ENCODE peak calls at places on chromosomes 16 and 17, in nine cellular contexts. U, K, A, S, C, J, O, G and R are unnamed samples.

GRCh38 chr16:82782715-82783251 is 156.0 kb downstream of the CDH13 start:
- DNase-seq in A (no peak), U (no peak), C (no peak), G (no peak), K (peak; percentile 62), O (no peak), S (no peak), J (peak; percentile 47), R (no peak)

GRCh38 chr17:48577330-48577945 is 712 bp downstream of the HOXB4 start:
- DNase-seq in O (peak; percentile 54), G (no peak), J (peak; percentile 40), C (peak; percentile 42), S (peak; percentile 63), A (no peak), U (no peak), K (no peak), R (no peak)

GRCh38 chr17:81241648-81242420 is 2.7 kb downstream of the NDUFAF8 start:
- DNase-seq in G (no peak), A (peak; percentile 19), U (peak; percentile 50), K (peak; percentile 81), O (no peak), S (peak; percentile 57), C (peak; percentile 34), J (peak; percentile 49), R (no peak)

GRCh38 chr17:8939496-8940334 is 25.8 kb downstream of the PIK3R5 start:
- DNase-seq in O (no peak), S (no peak), G (peak; percentile 79), U (no peak), C (no peak), J (no peak), A (no peak), K (no peak), R (no peak)

GRCh38 chr17:83119987-83120864 is 40.8 kb downstream of the METRNL start:
- DNase-seq in O (peak; percentile 29), A (no peak), J (no peak), G (peak; percentile 60), C (no peak), U (no peak), K (no peak), S (no peak), R (no peak)

GRCh38 chr17:3681057-3681456 is 12.4 kb downstream of the EMC6 start:
- DNase-seq in U (no peak), O (no peak), A (no peak), S (no peak), C (no peak), K (no peak), J (no peak), G (no peak), R (no peak)

GRCh38 chr17:12180644-12181261 is 160.1 kb downstream of the MAP2K4 start:
- DNase-seq in A (peak; percentile 37), G (peak; percentile 0), S (peak; percentile 69), U (no peak), J (peak; percentile 35), O (peak; percentile 24), K (peak; percentile 63), C (peak; percentile 74), R (peak; percentile 25)

GRCh38 chr17:50931003-50931878 is 65.1 kb upstream of the TOB1 start:
- DNase-seq in J (peak; percentile 82), C (peak; percentile 75), S (peak; percentile 98), G (no peak), K (peak; percentile 95), O (peak; percentile 73), A (peak; percentile 89), U (no peak), R (peak; percentile 72)

GRCh38 chr16:28188085-28188916 is 23.5 kb downstream of the XPO6 start:
- DNase-seq in O (no peak), G (peak; percentile 91), U (no peak), J (no peak), S (no peak), A (no peak), C (no peak), K (no peak), R (no peak)

GRCh38 chr16:80347900-80348299 is 192.9 kb upstream of the DYNLRB2 start:
- DNase-seq in J (peak; percentile 41), O (no peak), S (no peak), U (no peak), G (no peak), C (no peak), K (no peak), A (peak; percentile 23), R (no peak)

GRCh38 chr17:12256380-12256995 is 235.8 kb downstream of the MAP2K4 start:
- DNase-seq in S (peak; percentile 64), G (peak; percentile 3), A (peak; percentile 48), C (peak; percentile 69), J (peak; percentile 39), U (no peak), K (peak; percentile 64), O (peak; percentile 16), R (no peak)

GRCh38 chr16:89534147-89534788 is 26.1 kb downstream of the SPG7 start:
- DNase-seq in K (no peak), C (no peak), A (no peak), O (no peak), J (peak; percentile 63), U (no peak), G (no peak), S (peak; percentile 43), R (no peak)

GRCh38 chr16:67104061-67104460 is 5.7 kb upstream of the PHAF1 start:
- DNase-seq in G (no peak), J (peak; percentile 46), K (peak; percentile 50), A (peak; percentile 30), U (no peak), C (peak; percentile 36), S (peak; percentile 59), O (no peak), R (no peak)

GRCh38 chr16:19515765-19516164 is 6.1 kb downstream of the GDE1 start:
- DNase-seq in G (no peak), C (peak; percentile 58), U (no peak), K (no peak), O (no peak), S (no peak), A (no peak), J (no peak), R (no peak)

GRCh38 chr17:17137731-17138585 is 68.2 kb downstream of the PLD6 start:
- DNase-seq in C (no peak), K (no peak), G (no peak), A (no peak), S (no peak), J (no peak), U (no peak), O (no peak), R (no peak)

GRCh38 chr17:59972778-59973177 is 8.2 kb upstream of the RNFT1 start:
- DNase-seq in A (peak; percentile 5), S (peak; percentile 3), J (no peak), O (no peak), K (no peak), C (peak; percentile 25), G (no peak), U (no peak), R (no peak)

GRCh38 chr17:45225051-45225700 is 3.5 kb downstream of the FMNL1 start:
- DNase-seq in J (no peak), G (no peak), S (no peak), A (no peak), U (no peak), K (no peak), O (peak; percentile 60), C (peak; percentile 91), R (peak; percentile 29)

DNA sequence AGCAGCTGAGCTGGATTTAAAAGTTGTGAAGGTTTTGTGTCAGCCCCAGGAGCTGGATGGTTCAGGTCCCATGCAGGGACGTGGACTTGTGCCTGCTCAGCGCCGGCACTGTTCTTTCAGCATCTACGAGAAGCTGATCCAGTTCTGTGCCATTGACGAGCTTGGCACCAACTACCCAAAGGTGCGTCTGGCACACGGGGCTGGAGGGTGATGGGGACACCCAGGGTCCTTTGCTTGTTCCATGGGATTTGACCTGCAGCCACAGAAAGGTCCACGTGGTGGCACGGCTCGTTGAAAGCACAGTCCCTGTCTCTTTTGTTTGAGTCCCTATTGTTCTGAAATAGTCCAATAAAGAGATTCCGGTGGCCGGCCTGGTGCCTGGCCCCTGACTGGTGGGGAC is 18.1 kb upstream of the ITGB4 start:
- DNase-seq in J (no peak), U (no peak), K (no peak), O (no peak), G (no peak), C (no peak), S (no peak), A (no peak), R (no peak)
- H2AFZ ChIP-seq in J (no peak overlapping the region), U (no peak overlapping the region), K (no peak overlapping the region), O (no peak overlapping the region), G (no peak overlapping the region), C (no peak overlapping the region), S (no peak overlapping the region), A (no peak overlapping the region), R (no peak overlapping the region)

DNA sequence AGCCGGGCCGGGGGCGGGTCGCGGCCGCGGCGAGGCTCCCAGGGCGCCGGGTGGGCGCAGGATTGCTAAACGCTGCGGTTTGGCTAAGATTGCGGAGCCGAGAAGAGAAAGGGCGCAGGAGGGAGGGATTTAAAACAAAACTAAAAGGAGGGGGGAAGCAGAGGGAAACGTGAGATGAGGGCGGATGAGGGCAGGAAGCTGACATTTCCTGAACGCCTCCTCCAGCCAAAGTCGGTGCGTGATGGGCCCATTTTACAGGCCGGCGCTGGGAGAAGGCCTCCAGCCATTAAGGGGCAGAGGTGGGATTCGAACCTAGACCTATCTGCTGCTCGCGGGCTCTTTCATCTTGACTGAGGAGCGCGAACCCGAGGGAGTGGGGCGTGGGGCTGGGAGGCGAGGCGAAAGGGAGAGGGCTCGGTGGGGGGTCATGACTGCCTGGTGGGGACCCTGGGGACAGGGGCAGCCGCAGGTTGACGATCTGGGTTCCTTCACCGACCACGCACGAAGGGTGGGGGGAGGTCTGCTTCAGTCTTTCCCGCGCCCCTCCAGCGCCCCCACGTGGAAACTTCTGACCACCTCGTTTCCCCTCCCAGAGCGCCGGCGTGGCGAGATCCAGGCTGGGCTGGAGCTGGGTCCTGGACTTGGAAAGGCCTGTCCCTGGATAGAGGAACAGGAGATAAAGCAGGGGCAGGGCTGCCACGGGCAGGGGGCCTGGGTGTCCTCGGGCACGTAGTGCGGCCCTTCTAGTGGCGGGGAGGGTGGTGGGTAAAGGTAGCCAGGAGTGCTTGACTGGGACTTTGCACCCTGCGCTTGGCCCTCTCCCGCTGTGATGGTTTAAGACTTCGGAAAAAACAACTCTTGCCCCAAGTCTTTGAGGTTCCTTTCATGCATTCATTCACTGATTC is 3.8 kb upstream of the TAC4 start:
- DNase-seq in J (peak; percentile 73), A (peak; percentile 65), G (no peak), C (peak; percentile 74), U (no peak), K (peak; percentile 89), O (no peak), S (peak; percentile 83), R (no peak)
- TF ChIP-seq EZH2 in J (no peak), A (no peak), G (no peak), C (no peak), U (no peak), K (peak; percentile 48), O (no peak), S (no peak), R (peak; percentile 94)

DNA sequence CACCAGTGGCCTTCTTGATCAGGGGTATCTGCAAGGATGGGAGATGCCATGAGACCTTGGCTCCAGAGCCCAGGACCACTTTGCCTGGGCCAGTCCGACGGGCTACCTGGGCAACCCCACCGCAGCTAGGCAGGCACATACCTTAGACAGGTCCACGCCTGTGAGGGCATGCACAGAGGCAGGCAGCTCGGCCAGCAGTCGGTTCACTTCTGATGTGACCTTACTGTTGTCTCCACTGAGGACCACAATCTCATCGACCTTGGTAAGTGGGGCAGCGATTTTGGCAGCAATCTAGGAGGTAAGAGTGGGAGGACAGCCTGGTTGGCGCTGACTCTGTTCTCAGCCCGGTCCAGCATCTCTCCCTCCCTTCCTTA is 17.0 kb downstream of the FLOT2 start:
- DNase-seq in K (no peak), U (no peak), J (no peak), O (peak; percentile 68), A (no peak), G (no peak), S (no peak), C (no peak), R (no peak)
- H3K27ac ChIP-seq in K (no peak overlapping the region), U (no peak overlapping the region), J (no peak overlapping the region), O (no peak overlapping the region), A (no peak overlapping the region), G (no peak overlapping the region), S (no peak overlapping the region), C (no peak overlapping the region), R (no peak overlapping the region)

GRCh38 chr17:76336756-76337412 is 16.8 kb downstream of the PRPSAP1 start:
- DNase-seq in O (no peak), K (peak; percentile 66), C (no peak), U (no peak), A (no peak), S (no peak), J (no peak), G (no peak), R (no peak)
- H2AFZ ChIP-seq in O (no peak overlapping the region), K (no peak overlapping the region), C (no peak overlapping the region), U (no peak overlapping the region), A (no peak overlapping the region), S (no peak overlapping the region), J (no peak overlapping the region), G (no peak overlapping the region), R (no peak overlapping the region)